ENCODE peak calls at places on chromosome 19, in ten cellular contexts. W, H, L, O, T, X, G, B, F and C are unnamed samples.

GRCh38 chr19:1406496-1406817 is 929 bp upstream of the DAZAP1 start:
- DNase-seq in W (no peak), H (no peak), L (no peak), O (peak), T (no peak), X (peak), G (no peak), B (no peak), F (no peak), C (no peak)

GRCh38 chr19:44722131-44723121 is 23.5 kb downstream of the CEACAM16 start:
- DNase-seq in W (no peak), H (peak), L (peak), O (peak), T (no peak), X (no peak), G (no peak), B (no peak), F (no peak), C (no peak)

GRCh38 chr19:33703821-33704220 is 82.1 kb downstream of the CHST8 start:
- DNase-seq in W (peak), H (no peak), L (no peak), O (no peak), T (no peak), X (no peak), G (peak), B (no peak), F (no peak), C (no peak)

GRCh38 chr19:5995606-5996005 is 17.7 kb upstream of the RANBP3 start:
- DNase-seq in W (no peak), H (no peak), L (no peak), O (no peak), T (no peak), X (no peak), G (no peak), B (no peak), F (no peak), C (no peak)

GRCh38 chr19:39828015-39828633 is 5.8 kb downstream of the DYRK1B start:
- DNase-seq in W (no peak), H (no peak), L (no peak), O (no peak), T (no peak), X (peak), G (no peak), B (no peak), F (no peak), C (no peak)

GRCh38 chr19:2602391-2603181 is 99.9 kb downstream of the GNG7 start:
- DNase-seq in W (peak), H (no peak), L (no peak), O (peak), T (peak), X (peak), G (peak), B (peak), F (peak), C (peak)

GRCh38 chr19:48006762-48007161 is 12.3 kb downstream of the ELSPBP1 start:
- DNase-seq in W (no peak), H (peak), L (peak), O (no peak), T (no peak), X (no peak), G (no peak), B (no peak), F (no peak), C (no peak)

GRCh38 chr19:8445488-8446001 is 770 bp downstream of the HNRNPM start:
- DNase-seq in W (peak), H (no peak), L (peak), O (peak), T (peak), X (peak), G (peak), B (peak), F (peak), C (peak)

GRCh38 chr19:21463449-21464105 is 41.8 kb upstream of the ZNF429 start:
- DNase-seq in W (peak), H (no peak), L (no peak), O (peak), T (no peak), X (peak), G (no peak), B (peak), F (no peak), C (no peak)

GRCh38 chr19:39970424-39970673 is 616 bp upstream of the PSMC4 start:
- DNase-seq in W (no peak), H (no peak), L (peak), O (no peak), T (no peak), X (no peak), G (no peak), B (no peak), F (no peak), C (peak)

GRCh38 chr19:37484406-37485115 is 15.4 kb downstream of the ZNF570 start:
- DNase-seq in W (no peak), H (peak), L (no peak), O (no peak), T (no peak), X (no peak), G (no peak), B (no peak), F (no peak), C (no peak)

GRCh38 chr19:13095393-13095784 is 7.3 kb downstream of the LYL1 start:
- DNase-seq in W (peak), H (no peak), L (peak), O (no peak), T (no peak), X (no peak), G (no peak), B (no peak), F (no peak), C (no peak)

GRCh38 chr19:19446655-19447437 is 41.4 kb downstream of the GATAD2A start:
- DNase-seq in W (no peak), H (no peak), L (no peak), O (no peak), T (no peak), X (no peak), G (no peak), B (no peak), F (no peak), C (no peak)

GRCh38 chr19:1490311-1491113 is at the start of gene PCSK4:
- DNase-seq in W (peak), H (peak), L (peak), O (peak), T (peak), X (peak), G (peak), B (peak), F (peak), C (peak)

GRCh38 chr19:8110931-8111330 is 38.5 kb downstream of the FBN3 start:
- DNase-seq in W (no peak), H (no peak), L (peak), O (no peak), T (no peak), X (no peak), G (no peak), B (no peak), F (no peak), C (no peak)

DNA sequence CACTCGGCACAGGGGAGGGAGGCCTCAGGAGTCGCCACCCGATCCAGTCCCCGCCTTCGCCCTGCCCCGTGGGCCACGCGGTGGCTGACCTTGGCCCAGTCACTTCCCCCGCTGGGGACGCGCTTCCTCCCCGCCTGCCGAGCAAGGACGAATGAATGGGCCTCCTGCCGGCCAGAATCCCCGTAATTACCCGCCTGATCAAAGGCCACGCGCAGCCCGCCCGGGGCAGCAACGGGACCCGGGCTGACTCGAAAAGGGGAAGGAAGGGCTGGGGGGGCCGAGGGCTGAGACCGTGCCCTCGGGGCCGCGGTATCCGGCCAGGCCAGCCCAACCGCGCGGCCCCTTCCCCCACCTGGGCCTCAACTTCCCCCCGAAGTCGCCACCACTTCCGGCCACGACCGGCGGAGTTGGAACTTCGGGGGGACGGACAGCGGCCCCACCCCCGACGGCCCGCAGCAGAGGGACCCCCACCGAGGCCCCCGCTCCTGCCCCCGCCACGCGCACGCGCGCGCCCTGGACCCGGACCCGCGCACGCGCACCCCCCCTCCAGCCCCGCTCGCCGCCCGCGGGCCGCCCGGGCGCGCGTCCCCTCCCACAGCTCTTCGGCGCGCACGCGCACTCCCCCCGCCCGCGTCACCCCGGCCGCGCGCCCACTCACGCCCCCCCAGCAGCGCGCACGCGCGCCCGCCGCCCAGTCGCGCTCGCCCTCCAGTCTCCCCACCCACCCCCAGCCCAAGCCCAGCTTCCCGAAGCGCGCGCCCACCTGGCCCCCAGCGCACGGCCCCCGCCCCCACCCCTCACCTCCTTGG is 520 bp downstream of the ZNF787 start:
- DNase-seq in W (peak), H (peak), L (peak), O (peak), T (peak), X (peak), G (peak), B (peak), F (peak), C (peak)
- TF ChIP-seq POLR2A in W (no peak), H (peak), L (no peak), O (peak), T (no peak), X (peak), G (no peak), B (peak), F (peak), C (peak)

DNA sequence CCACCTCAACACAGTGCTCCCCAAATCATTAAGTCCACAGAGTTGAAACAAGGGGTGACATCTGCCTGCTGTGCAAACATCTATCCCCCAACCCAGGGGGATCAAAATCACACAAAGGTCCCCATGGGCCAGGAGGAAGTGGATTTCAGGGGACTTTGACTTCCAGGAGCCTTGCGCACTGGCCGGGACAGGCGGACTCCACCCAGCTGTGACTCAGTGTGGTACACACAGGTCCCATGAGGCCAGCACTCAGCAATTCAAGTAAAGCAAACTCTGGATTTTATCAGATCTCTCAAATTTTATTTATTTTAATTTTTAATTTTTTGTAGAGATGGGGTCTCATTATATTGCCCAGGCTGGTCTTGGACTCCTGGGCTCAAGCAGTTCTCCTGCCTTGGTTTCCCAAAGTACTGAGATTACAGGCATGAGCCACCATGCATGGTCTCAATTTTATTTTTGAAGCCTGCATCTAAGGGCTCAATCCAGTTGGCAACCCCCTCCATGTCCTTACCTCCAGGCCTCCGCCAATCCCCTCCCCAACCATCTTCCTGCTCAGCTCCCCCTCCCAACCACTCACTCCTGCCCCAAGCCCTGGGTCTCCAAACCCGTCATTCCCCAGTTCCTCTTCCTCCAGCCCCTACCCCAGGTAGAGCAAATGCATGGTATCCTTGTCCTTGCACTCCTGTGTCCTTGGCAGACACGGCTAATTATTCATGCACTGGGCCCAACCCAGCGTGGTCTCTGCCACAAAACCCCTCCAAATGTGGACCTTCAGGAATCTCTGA is 18.2 kb downstream of the ARHGAP33 start:
- DNase-seq in W (no peak), H (peak), L (peak), O (no peak), T (no peak), X (no peak), G (no peak), B (no peak), F (no peak), C (peak)
- TF ChIP-seq POLR2A in W (no peak), H (no peak), L (no peak), O (no peak), T (no peak), X (no peak), G (no peak), B (no peak), F (no peak), C (no peak)

GRCh38 chr19:11480927-11481776 is at the start of gene ELAVL3:
- DNase-seq in W (no peak), H (no peak), L (no peak), O (no peak), T (no peak), X (no peak), G (no peak), B (no peak), F (no peak), C (no peak)

GRCh38 chr19:11483176-11484111 is 2.6 kb upstream of the ELAVL3 start:
- DNase-seq in W (no peak), H (no peak), L (no peak), O (no peak), T (no peak), X (no peak), G (no peak), B (no peak), F (no peak), C (no peak)

GRCh38 chr19:11482384-11483050 is 1.7 kb upstream of the ELAVL3 start:
- DNase-seq in W (peak), H (peak), L (peak), O (peak), T (peak), X (peak), G (peak), B (peak), F (peak), C (peak)

GRCh38 chr19:11480081-11480926 is 542 bp downstream of the ELAVL3 start:
- DNase-seq in W (no peak), H (no peak), L (peak), O (no peak), T (no peak), X (no peak), G (no peak), B (no peak), F (no peak), C (no peak)

GRCh38 chr19:11481777-11482383 is 1.0 kb upstream of the ELAVL3 start:
- DNase-seq in W (peak), H (peak), L (peak), O (peak), T (peak), X (peak), G (peak), B (peak), F (peak), C (peak)
- TF ChIP-seq POLR2A in W (no peak), H (no peak), L (peak), O (peak), T (no peak), X (no peak), G (no peak), B (no peak), F (peak), C (peak)

GRCh38 chr19:49665301-49666119 is at the start of the genes BCL2L12 and IRF3:
- DNase-seq in W (peak), H (peak), L (peak), O (peak), T (peak), X (peak), G (peak), B (peak), F (peak), C (peak)
- TF ChIP-seq POLR2A in W (peak), H (peak), L (peak), O (peak), T (peak), X (peak), G (no peak), B (peak), F (peak), C (peak)